ENCODE peak calls at places on chromosomes 2 and 18, in five cellular contexts. One of them, this sample, is unnamed.

GRCh38 chr2:25043241-25043867 is 1.5 kb downstream of the EFR3B start:
- DNase-seq in cardiac fibroblast: peak
- DNase-seq in cardiac muscle cell: peak
- DNase-seq in left ventricle myocardium inferior: no peak
- DNase-seq in tibial artery: no peak
- DNase-seq in this sample: no peak

GRCh38 chr2:217948341-217948791 is 54.4 kb downstream of the TNS1 start:
- DNase-seq in cardiac fibroblast: no peak
- DNase-seq in cardiac muscle cell: no peak
- DNase-seq in left ventricle myocardium inferior: no peak
- DNase-seq in tibial artery: no peak
- DNase-seq in this sample: no peak

GRCh38 chr2:191675807-191676667 is 1.9 kb upstream of the NABP1 start:
- DNase-seq in cardiac fibroblast: peak
- DNase-seq in cardiac muscle cell: no peak
- DNase-seq in left ventricle myocardium inferior: peak
- DNase-seq in tibial artery: peak
- DNase-seq in this sample: peak

GRCh38 chr18:58692420-58693185 is 21.3 kb downstream of the MALT1 start:
- DNase-seq in cardiac fibroblast: no peak
- DNase-seq in cardiac muscle cell: no peak
- DNase-seq in left ventricle myocardium inferior: no peak
- DNase-seq in tibial artery: no peak
- DNase-seq in this sample: no peak

GRCh38 chr2:39538713-39539112 is 101.6 kb upstream of the MAP4K3 start:
- DNase-seq in cardiac fibroblast: no peak
- DNase-seq in cardiac muscle cell: no peak
- DNase-seq in left ventricle myocardium inferior: no peak
- DNase-seq in tibial artery: no peak
- DNase-seq in this sample: no peak

GRCh38 chr18:48871391-48872166 is 79.2 kb downstream of the SMAD7 start:
- DNase-seq in cardiac fibroblast: no peak
- DNase-seq in cardiac muscle cell: no peak
- DNase-seq in left ventricle myocardium inferior: no peak
- DNase-seq in tibial artery: no peak
- DNase-seq in this sample: no peak

GRCh38 chr2:200416878-200417277 is 93.0 kb downstream of the KCTD18 start:
- DNase-seq in cardiac fibroblast: no peak
- DNase-seq in cardiac muscle cell: no peak
- DNase-seq in left ventricle myocardium inferior: no peak
- DNase-seq in tibial artery: no peak
- DNase-seq in this sample: no peak

GRCh38 chr2:104481341-104481740 is 372.6 kb upstream of the POU3F3 start:
- DNase-seq in cardiac fibroblast: no peak
- DNase-seq in cardiac muscle cell: no peak
- DNase-seq in left ventricle myocardium inferior: no peak
- DNase-seq in tibial artery: no peak
- DNase-seq in this sample: no peak

GRCh38 chr2:212451786-212452200 is 86.8 kb downstream of the ERBB4 start:
- DNase-seq in cardiac fibroblast: peak
- DNase-seq in cardiac muscle cell: peak
- DNase-seq in left ventricle myocardium inferior: no peak
- DNase-seq in tibial artery: no peak
- DNase-seq in this sample: no peak

GRCh38 chr2:23711979-23712755 is 214.8 kb downstream of the ATAD2B start:
- DNase-seq in cardiac fibroblast: peak
- DNase-seq in cardiac muscle cell: peak
- DNase-seq in left ventricle myocardium inferior: no peak
- DNase-seq in tibial artery: peak
- DNase-seq in this sample: no peak
- TF ChIP-seq CTCF in cardiac fibroblast: no peak
- TF ChIP-seq CTCF in cardiac muscle cell: no peak
- TF ChIP-seq CTCF in left ventricle myocardium inferior: no peak
- TF ChIP-seq CTCF in tibial artery: no peak
- TF ChIP-seq CTCF in this sample: no peak

GRCh38 chr2:219532378-219532649 is 11.3 kb downstream of the CHPF start:
- DNase-seq in cardiac fibroblast: no peak
- DNase-seq in cardiac muscle cell: no peak
- DNase-seq in left ventricle myocardium inferior: no peak
- DNase-seq in tibial artery: no peak
- DNase-seq in this sample: no peak

GRCh38 chr2:219527472-219527871 is 13.2 kb downstream of the ASIC4 start:
- DNase-seq in cardiac fibroblast: no peak
- DNase-seq in cardiac muscle cell: no peak
- DNase-seq in left ventricle myocardium inferior: no peak
- DNase-seq in tibial artery: no peak
- DNase-seq in this sample: no peak

GRCh38 chr2:219531639-219532377 is 11.8 kb downstream of the CHPF start:
- DNase-seq in cardiac fibroblast: no peak
- DNase-seq in cardiac muscle cell: no peak
- DNase-seq in left ventricle myocardium inferior: no peak
- DNase-seq in tibial artery: no peak
- DNase-seq in this sample: no peak

GRCh38 chr2:219527076-219527394 is 12.8 kb downstream of the ASIC4 start:
- DNase-seq in cardiac fibroblast: no peak
- DNase-seq in cardiac muscle cell: no peak
- DNase-seq in left ventricle myocardium inferior: no peak
- DNase-seq in tibial artery: no peak
- DNase-seq in this sample: no peak

GRCh38 chr2:219530048-219530963 is 13.3 kb downstream of the CHPF start:
- DNase-seq in cardiac fibroblast: peak
- DNase-seq in cardiac muscle cell: peak
- DNase-seq in left ventricle myocardium inferior: peak
- DNase-seq in tibial artery: peak
- DNase-seq in this sample: peak
- TF ChIP-seq CTCF in cardiac fibroblast: peak
- TF ChIP-seq CTCF in cardiac muscle cell: peak
- TF ChIP-seq CTCF in left ventricle myocardium inferior: peak
- TF ChIP-seq CTCF in tibial artery: peak
- TF ChIP-seq CTCF in this sample: peak

DNA sequence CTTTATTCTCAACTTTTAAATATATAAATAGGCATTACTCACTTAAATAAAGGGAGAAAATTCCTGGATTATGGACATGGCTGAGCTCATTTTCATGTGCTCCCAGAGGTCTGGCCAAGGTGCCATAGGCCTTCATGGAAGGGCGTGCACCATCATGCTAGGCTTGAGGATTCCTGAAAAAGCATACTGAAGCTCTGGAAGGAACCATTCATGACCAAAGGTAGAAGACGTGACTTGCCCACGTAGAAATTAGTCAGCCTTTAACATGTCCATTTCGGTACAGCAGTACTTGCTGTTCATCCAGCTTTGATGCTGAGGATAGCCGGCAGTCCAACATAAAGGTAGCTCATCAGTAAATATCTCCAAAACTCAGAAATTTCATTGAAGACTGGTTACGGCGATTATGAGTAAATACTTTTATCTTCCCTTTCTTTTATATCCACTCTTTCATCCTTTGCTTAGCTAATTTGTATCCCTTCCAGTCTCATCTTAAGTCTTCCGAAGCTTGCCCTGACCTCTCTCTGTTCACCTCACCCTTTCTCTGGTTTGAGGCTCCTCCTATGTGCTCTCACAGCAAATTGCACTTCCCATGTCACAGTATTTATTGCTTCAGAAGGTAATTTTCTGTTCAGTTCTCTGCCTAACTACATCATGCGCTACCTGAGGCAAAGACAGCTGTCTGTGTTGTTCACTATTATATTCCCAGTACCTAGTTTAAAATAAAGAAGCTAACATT is 32.3 kb upstream of the ASNSD1 start:
- DNase-seq in cardiac fibroblast: peak
- DNase-seq in cardiac muscle cell: peak
- DNase-seq in left ventricle myocardium inferior: no peak
- DNase-seq in tibial artery: no peak
- DNase-seq in this sample: no peak
- TF ChIP-seq CTCF in cardiac fibroblast: no peak
- TF ChIP-seq CTCF in cardiac muscle cell: peak
- TF ChIP-seq CTCF in left ventricle myocardium inferior: peak
- TF ChIP-seq CTCF in tibial artery: no peak
- TF ChIP-seq CTCF in this sample: no peak

DNA sequence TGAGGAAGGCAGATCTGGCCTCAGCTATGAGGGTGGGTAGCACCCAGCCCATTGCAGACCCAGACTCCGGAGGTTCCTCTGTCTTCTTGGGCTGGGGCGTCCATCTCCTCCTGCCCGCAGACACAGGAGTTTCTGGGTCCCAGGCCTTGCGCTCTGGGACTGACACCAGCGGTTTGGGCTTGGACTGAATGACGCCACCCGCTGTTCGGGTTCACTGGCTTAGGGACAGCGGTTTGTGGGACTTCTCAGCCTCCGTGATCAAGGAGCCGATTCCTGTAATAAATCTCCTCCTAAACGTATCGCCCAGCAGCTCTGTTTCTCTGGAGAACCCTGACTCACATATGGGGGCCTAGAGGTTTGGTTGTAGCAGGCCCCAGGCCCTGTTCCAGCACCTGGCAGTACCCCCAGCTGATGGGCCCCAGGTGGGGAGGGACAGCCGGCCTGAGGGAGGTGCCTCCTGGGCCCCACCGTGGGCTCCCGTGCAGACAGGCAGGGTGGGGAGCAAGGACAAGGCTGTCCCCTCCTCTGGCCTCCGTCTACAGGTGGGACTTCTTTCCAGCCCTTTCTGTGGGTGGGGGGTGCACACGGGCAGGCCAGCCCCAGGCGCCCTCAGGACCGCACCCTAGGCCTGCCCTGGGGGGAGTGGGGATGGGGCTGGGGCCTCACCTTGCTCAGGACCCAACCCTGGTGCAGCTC is 4.5 kb upstream of the AQP12A start:
- DNase-seq in cardiac fibroblast: no peak
- DNase-seq in cardiac muscle cell: no peak
- DNase-seq in left ventricle myocardium inferior: no peak
- DNase-seq in tibial artery: no peak
- DNase-seq in this sample: no peak
- TF ChIP-seq CTCF in cardiac fibroblast: no peak
- TF ChIP-seq CTCF in cardiac muscle cell: no peak
- TF ChIP-seq CTCF in left ventricle myocardium inferior: no peak
- TF ChIP-seq CTCF in tibial artery: no peak
- TF ChIP-seq CTCF in this sample: no peak

GRCh38 chr2:54204476-54204875 is 51.6 kb downstream of the TSPYL6 start:
- DNase-seq in cardiac fibroblast: peak
- DNase-seq in cardiac muscle cell: no peak
- DNase-seq in left ventricle myocardium inferior: no peak
- DNase-seq in tibial artery: no peak
- DNase-seq in this sample: no peak

GRCh38 chr2:54207666-54208195 is 48.3 kb downstream of the TSPYL6 start:
- DNase-seq in cardiac fibroblast: peak
- DNase-seq in cardiac muscle cell: peak
- DNase-seq in left ventricle myocardium inferior: no peak
- DNase-seq in tibial artery: no peak
- DNase-seq in this sample: no peak

GRCh38 chr2:54208364-54209240 is 47.4 kb downstream of the TSPYL6 start:
- DNase-seq in cardiac fibroblast: peak
- DNase-seq in cardiac muscle cell: peak
- DNase-seq in left ventricle myocardium inferior: no peak
- DNase-seq in tibial artery: no peak
- DNase-seq in this sample: no peak

GRCh38 chr2:54209379-54209778 is 46.6 kb downstream of the TSPYL6 start:
- DNase-seq in cardiac fibroblast: no peak
- DNase-seq in cardiac muscle cell: no peak
- DNase-seq in left ventricle myocardium inferior: no peak
- DNase-seq in tibial artery: no peak
- DNase-seq in this sample: no peak

DNA sequence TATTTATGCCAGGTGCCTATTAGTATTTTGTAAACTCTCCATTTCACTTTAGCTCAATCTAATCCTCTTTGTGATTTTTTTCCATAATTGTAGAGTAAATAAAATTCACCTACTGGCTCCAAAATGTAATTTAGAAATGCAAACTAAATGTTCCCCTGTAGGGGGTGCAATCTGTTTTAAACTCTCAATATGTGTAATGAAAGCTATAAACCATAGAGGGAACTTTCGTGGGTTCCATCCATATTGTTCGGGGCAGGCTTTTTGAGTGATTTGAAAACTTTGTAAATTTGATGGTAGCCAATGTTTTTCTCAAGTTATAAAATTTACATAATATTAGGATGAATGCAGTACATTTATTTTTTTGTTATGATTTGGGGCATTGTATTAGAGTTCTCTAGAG is 49.4 kb downstream of the TSPYL6 start:
- DNase-seq in cardiac fibroblast: peak
- DNase-seq in cardiac muscle cell: peak
- DNase-seq in left ventricle myocardium inferior: no peak
- DNase-seq in tibial artery: no peak
- DNase-seq in this sample: no peak
- TF ChIP-seq CTCF in cardiac fibroblast: peak
- TF ChIP-seq CTCF in cardiac muscle cell: peak
- TF ChIP-seq CTCF in left ventricle myocardium inferior: peak
- TF ChIP-seq CTCF in tibial artery: peak
- TF ChIP-seq CTCF in this sample: no peak

GRCh38 chr2:237603718-237604362 is 13.3 kb upstream of the RAB17 start:
- DNase-seq in cardiac fibroblast: peak
- DNase-seq in cardiac muscle cell: peak
- DNase-seq in left ventricle myocardium inferior: no peak
- DNase-seq in tibial artery: peak
- DNase-seq in this sample: peak

GRCh38 chr2:237604391-237604790 is 13.9 kb upstream of the RAB17 start:
- DNase-seq in cardiac fibroblast: no peak
- DNase-seq in cardiac muscle cell: no peak
- DNase-seq in left ventricle myocardium inferior: no peak
- DNase-seq in tibial artery: no peak
- DNase-seq in this sample: no peak

GRCh38 chr2:237603049-237603717 is 12.6 kb upstream of the RAB17 start:
- DNase-seq in cardiac fibroblast: no peak
- DNase-seq in cardiac muscle cell: no peak
- DNase-seq in left ventricle myocardium inferior: no peak
- DNase-seq in tibial artery: no peak
- DNase-seq in this sample: no peak

GRCh38 chr2:237602409-237602808 is 11.9 kb upstream of the RAB17 start:
- DNase-seq in cardiac fibroblast: no peak
- DNase-seq in cardiac muscle cell: no peak
- DNase-seq in left ventricle myocardium inferior: no peak
- DNase-seq in tibial artery: no peak
- DNase-seq in this sample: no peak

DNA sequence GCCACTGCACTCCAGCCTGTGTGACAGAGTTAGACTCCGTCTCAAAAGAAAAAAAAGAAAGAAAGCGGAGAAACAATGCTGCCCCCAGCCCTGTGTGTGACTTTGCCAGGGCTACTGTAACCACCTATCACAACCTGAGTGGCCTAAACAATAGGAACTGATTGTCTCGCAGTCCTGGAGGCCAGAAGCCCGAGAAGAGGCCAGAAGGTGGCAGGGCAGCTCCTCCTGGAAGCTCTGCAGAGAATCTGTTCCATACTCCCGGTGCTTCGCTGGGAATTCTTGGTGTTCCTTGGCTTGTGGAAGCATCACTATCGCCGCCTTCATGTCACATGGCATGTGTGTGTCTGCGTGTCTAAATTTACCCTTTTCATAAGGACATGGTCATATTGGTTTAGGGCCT is 14.4 kb upstream of the RAB17 start:
- DNase-seq in cardiac fibroblast: peak
- DNase-seq in cardiac muscle cell: peak
- DNase-seq in left ventricle myocardium inferior: no peak
- DNase-seq in tibial artery: no peak
- DNase-seq in this sample: no peak
- TF ChIP-seq CTCF in cardiac fibroblast: peak
- TF ChIP-seq CTCF in cardiac muscle cell: peak
- TF ChIP-seq CTCF in left ventricle myocardium inferior: peak
- TF ChIP-seq CTCF in tibial artery: no peak
- TF ChIP-seq CTCF in this sample: no peak

This sample was measured in activated B cell treated with CpG ODN at 0.5 μM for 24 hours.